ENCODE peak calls at places on chromosomes 16 and 17, in five cellular contexts. B, H, M, S and V are unnamed samples. For H3K9me3, the result is how much of the 10 kb centered on the place peaks cover.

GRCh38 chr17:40857535-40857934 is 9.5 kb downstream of the KRT12 start:
- DNase-seq in B (no peak), H (no peak), M (no peak), S (no peak), V (no peak)

GRCh38 chr16:55154956-55155355 is 169.0 kb upstream of the IRX6 start:
- DNase-seq in B (no peak), H (no peak), M (no peak), S (no peak), V (no peak)

GRCh38 chr17:64698725-64699124 is 36.6 kb upstream of the SMURF2 start:
- DNase-seq in B (no peak), H (no peak), M (no peak), S (no peak), V (no peak)

GRCh38 chr16:90034504-90034903 is 15.2 kb upstream of the DBNDD1 start:
- DNase-seq in B (no peak), H (no peak), M (no peak), S (no peak), V (no peak)

GRCh38 chr17:1783271-1783670 is 21.4 kb downstream of the SERPINF1 start:
- DNase-seq in B (no peak), H (no peak), M (no peak), S (no peak), V (no peak)

GRCh38 chr16:72101195-72101594 is 7.5 kb downstream of the DHX38 start:
- DNase-seq in B (no peak), H (no peak), M (no peak), S (no peak), V (no peak)

GRCh38 chr16:64343061-64343819 is 778.6 kb downstream of the CDH11 start:
- DNase-seq in B (no peak), H (no peak), M (no peak), S (no peak), V (no peak)

GRCh38 chr16:15949210-15950166 is at the start of gene ABCC1:
- DNase-seq in B (peak), H (peak), M (peak), S (peak), V (peak)

GRCh38 chr17:35554668-35555067 is 6.0 kb downstream of the SLFN14 start:
- DNase-seq in B (no peak), H (no peak), M (no peak), S (no peak), V (no peak)

GRCh38 chr16:48612621-48613020 is 2.6 kb upstream of the N4BP1 start:
- DNase-seq in B (no peak), H (no peak), M (peak), S (no peak), V (no peak)

GRCh38 chr16:56300901-56301351 is 109.6 kb downstream of the GNAO1 start:
- DNase-seq in B (peak), H (no peak), M (no peak), S (no peak), V (no peak)

GRCh38 chr16:72311426-72311825 is 139.5 kb upstream of the PMFBP1 start:
- DNase-seq in B (no peak), H (no peak), M (no peak), S (no peak), V (no peak)

GRCh38 chr16:57020651-57021050 is 31.3 kb downstream of the NLRC5 start:
- DNase-seq in B (no peak), H (no peak), M (no peak), S (no peak), V (no peak)

GRCh38 chr17:70767102-70767701 is 597.9 kb downstream of the KCNJ2 start:
- DNase-seq in B (peak), H (no peak), M (no peak), S (no peak), V (no peak)

GRCh38 chr17:58741121-58741625 is 14.5 kb upstream of the PPM1E start:
- DNase-seq in B (no peak), H (no peak), M (no peak), S (no peak), V (no peak)

GRCh38 chr16:54125751-54126655 is 160.6 kb downstream of the IRX3 start:
- DNase-seq in B (no peak), H (no peak), M (no peak), S (no peak), V (no peak)

GRCh38 chr16:14373901-14374300 is 256.2 kb downstream of the PARN start:
- DNase-seq in B (no peak), H (no peak), M (no peak), S (no peak), V (no peak)

GRCh38 chr16:78504391-78504945 is 405.0 kb downstream of the WWOX start:
- DNase-seq in B (no peak), H (no peak), M (peak), S (no peak), V (peak)

GRCh38 chr17:77712578-77712977 is 245.9 kb upstream of the TNRC6C start:
- DNase-seq in B (no peak), H (no peak), M (no peak), S (no peak), V (no peak)

GRCh38 chr17:15298176-15298575 is 33.0 kb upstream of the PMP22 start:
- DNase-seq in B (no peak), H (no peak), M (no peak), S (no peak), V (no peak)

GRCh38 chr16:17360810-17361209 is 110.0 kb downstream of the XYLT1 start:
- DNase-seq in B (no peak), H (no peak), M (no peak), S (no peak), V (no peak)

GRCh38 chr16:57480127-57480753 is 6.1 kb downstream of the DOK4 start:
- DNase-seq in B (no peak), H (no peak), M (peak), S (no peak), V (peak)

GRCh38 chr17:42067371-42068180 is 17.2 kb upstream of the C17orf113 start:
- DNase-seq in B (peak), H (peak), M (peak), S (peak), V (peak)

GRCh38 chr17:80408872-80409271 is 6.1 kb upstream of the ENDOV start:
- DNase-seq in B (no peak), H (no peak), M (peak), S (no peak), V (no peak)

GRCh38 chr17:37259030-37259735 is 116.6 kb upstream of the C17orf78 start:
- DNase-seq in B (no peak), H (no peak), M (no peak), S (no peak), V (no peak)

GRCh38 chr16:15457958-15458357 is 23.6 kb downstream of the BMERB1 start:
- DNase-seq in B (no peak), H (no peak), M (no peak), S (no peak), V (no peak)

GRCh38 chr16:68645494-68646388 is 631 bp downstream of the CDH3 start:
- DNase-seq in B (peak), H (peak), M (no peak), S (peak), V (peak)

GRCh38 chr16:68644303-68644702 is 807 bp upstream of the CDH3 start:
- DNase-seq in B (peak), H (no peak), M (no peak), S (peak), V (peak)

GRCh38 chr16:68643847-68644246 is 1.3 kb upstream of the CDH3 start:
- DNase-seq in B (no peak), H (no peak), M (no peak), S (peak), V (no peak)

GRCh38 chr16:68643227-68643626 is 1.9 kb upstream of the CDH3 start:
- DNase-seq in B (no peak), H (no peak), M (no peak), S (peak), V (no peak)

GRCh38 chr16:68644715-68645493 is at the start of gene CDH3:
- DNase-seq in B (peak), H (peak), M (peak), S (peak), V (peak)
- H3K4me3 ChIP-seq in B (peak), H (peak), M (peak), S (peak), V (peak)

GRCh38 chr17:22270381-22270780 is 578.1 kb downstream of the KCNJ18 start:
- DNase-seq in B (no peak), H (no peak), M (no peak), S (no peak), V (no peak)
- H3K9me3 ChIP-seq in B (under half), H (under half), M (half or more), S (half or more), V (under half)

GRCh38 chr16:88831838-88832237 is 20.1 kb upstream of the APRT start:
- DNase-seq in B (no peak), H (no peak), M (no peak), S (no peak), V (no peak)
- TF ChIP-seq CTCF in B (peak), H (no peak), M (no peak), S (no peak), V (no peak)

GRCh38 chr16:81738831-81739496 is 40.1 kb upstream of the PLCG2 start:
- DNase-seq in B (no peak), H (no peak), M (peak), S (no peak), V (peak)
- H3K4me3 ChIP-seq in B (no peak), H (no peak), M (no peak), S (no peak), V (no peak)

GRCh38 chr16:11379420-11379819 is 34.2 kb downstream of the RMI2 start:
- DNase-seq in B (no peak), H (no peak), M (peak), S (no peak), V (no peak)

GRCh38 chr16:11377156-11377555 is 31.9 kb downstream of the RMI2 start:
- DNase-seq in B (no peak), H (no peak), M (no peak), S (no peak), V (no peak)

GRCh38 chr16:11384184-11384955 is 39.1 kb downstream of the RMI2 start:
- DNase-seq in B (no peak), H (no peak), M (no peak), S (no peak), V (no peak)

GRCh38 chr16:11383481-11384183 is 38.4 kb downstream of the RMI2 start:
- DNase-seq in B (no peak), H (no peak), M (no peak), S (no peak), V (no peak)

GRCh38 chr16:11380836-11381235 is 35.6 kb downstream of the RMI2 start:
- DNase-seq in B (no peak), H (no peak), M (no peak), S (no peak), V (no peak)
- H3K9me3 ChIP-seq in B (under half), H (under half), M (under half), S (under half), V (under half)

GRCh38 chr16:28105954-28106353 is 42.4 kb upstream of the GSG1L start:
- DNase-seq in B (no peak), H (no peak), M (no peak), S (no peak), V (no peak)

GRCh38 chr16:28105297-28105696 is 41.8 kb upstream of the GSG1L start:
- DNase-seq in B (no peak), H (no peak), M (no peak), S (no peak), V (no peak)

GRCh38 chr16:28104404-28104803 is 40.9 kb upstream of the GSG1L start:
- DNase-seq in B (no peak), H (no peak), M (no peak), S (no peak), V (no peak)

GRCh38 chr16:28107232-28107631 is 43.7 kb upstream of the GSG1L start:
- DNase-seq in B (no peak), H (no peak), M (no peak), S (no peak), V (no peak)

DNA sequence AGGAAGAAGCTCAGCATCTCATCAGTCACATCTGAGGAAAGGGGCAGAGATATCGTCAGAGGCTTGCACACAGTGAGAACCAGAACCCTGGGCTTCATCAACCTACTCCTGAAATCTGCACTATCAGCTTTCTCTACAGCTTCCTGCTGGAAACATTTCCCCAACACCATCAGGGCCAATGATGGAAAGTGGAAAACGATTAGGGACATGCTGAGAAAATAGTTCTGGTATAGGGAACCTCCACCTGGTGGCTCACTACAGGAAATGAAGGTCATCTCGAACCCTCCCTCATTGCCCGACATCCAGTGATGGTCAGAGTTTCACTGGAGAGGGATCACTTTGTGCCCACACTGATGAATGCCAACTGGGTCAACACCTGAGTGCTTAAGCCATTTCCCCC is 43.0 kb upstream of the GSG1L start:
- DNase-seq in B (no peak), H (no peak), M (no peak), S (no peak), V (no peak)
- TF ChIP-seq CTCF in B (no peak), H (no peak), M (no peak), S (no peak), V (no peak)

GRCh38 chr16:85173981-85174751 is 61.9 kb upstream of the CIBAR2 start:
- DNase-seq in B (peak), H (no peak), M (peak), S (no peak), V (peak)
- H3K4me3 ChIP-seq in B (no peak), H (no peak), M (no peak), S (no peak), V (no peak)